ENCODE peak calls at places on chromosomes 7 and 10, in ten cellular contexts. C is WERI-Rb-1, R is tibial nerve, E is transverse colon, D is nephron progenitor cell, N is coronary artery, W is AG09319, Z is brain microvascular endothelial cell, X is ovary, Q is spleen. B is an unnamed sample.
A peak's percentile ranks its signal among the peaks of the same experiment; 100 is the strongest.

GRCh38 chr10:36362257-36362656 is 720.2 kb upstream of the FZD8 start:
- DNase-seq in C (peak; percentile 24), R (no peak), E (no peak), D (no peak), N (no peak), W (no peak), Z (no peak), X (no peak), Q (no peak), B (no peak)

GRCh38 chr10:6365384-6365783 is 162.7 kb downstream of the PFKFB3 start:
- DNase-seq in C (no peak), R (no peak), E (no peak), D (no peak), N (no peak), W (no peak), Z (no peak), X (no peak), Q (no peak), B (no peak)

GRCh38 chr7:151756076-151756731 is 120.7 kb downstream of the PRKAG2 start:
- DNase-seq in C (no peak), R (no peak), E (peak; percentile 20), D (no peak), N (no peak), W (no peak), Z (peak; percentile 58), X (peak; percentile 40), Q (no peak), B (no peak)

GRCh38 chr7:149071641-149072437 is 18.7 kb downstream of the ZNF786 start:
- DNase-seq in C (peak; percentile 29), R (no peak), E (no peak), D (peak; percentile 62), N (no peak), W (no peak), Z (no peak), X (no peak), Q (peak; percentile 86), B (no peak)

GRCh38 chr7:100887955-100888481 is 1.5 kb downstream of the UFSP1 start:
- DNase-seq in C (no peak), R (no peak), E (no peak), D (no peak), N (no peak), W (no peak), Z (no peak), X (no peak), Q (peak; percentile 79), B (no peak)

GRCh38 chr7:88758355-88759215 is 915 bp upstream of the ZNF804B start:
- DNase-seq in C (peak; percentile 57), R (no peak), E (no peak), D (peak; percentile 44), N (no peak), W (no peak), Z (no peak), X (peak; percentile 29), Q (no peak), B (no peak)

GRCh38 chr10:97025613-97026242 is 160.0 kb downstream of the SLIT1 start:
- DNase-seq in C (peak; percentile 56), R (no peak), E (peak; percentile 69), D (peak; percentile 51), N (no peak), W (no peak), Z (peak; percentile 29), X (no peak), Q (no peak), B (no peak)

GRCh38 chr7:68321076-68321639 is 1277.1 kb upstream of the AUTS2 start:
- DNase-seq in C (peak; percentile 79), R (peak; percentile 22), E (no peak), D (no peak), N (no peak), W (no peak), Z (no peak), X (peak; percentile 24), Q (no peak), B (no peak)

GRCh38 chr7:105885386-105886111 is 9.2 kb upstream of the ATXN7L1 start:
- DNase-seq in C (no peak), R (no peak), E (peak; percentile 14), D (no peak), N (no peak), W (no peak), Z (no peak), X (no peak), Q (peak; percentile 32), B (no peak)

GRCh38 chr7:108234281-108234680 is 104.1 kb upstream of the LAMB4 start:
- DNase-seq in C (no peak), R (no peak), E (no peak), D (no peak), N (no peak), W (no peak), Z (no peak), X (no peak), Q (no peak), B (no peak)

GRCh38 chr10:32095116-32095733 is 39.0 kb upstream of the KIF5B start:
- DNase-seq in C (no peak), R (no peak), E (no peak), D (no peak), N (no peak), W (peak; percentile 12), Z (no peak), X (no peak), Q (no peak), B (no peak)

GRCh38 chr7:69907720-69908119 is 309.4 kb downstream of the AUTS2 start:
- DNase-seq in C (no peak), R (no peak), E (no peak), D (no peak), N (no peak), W (no peak), Z (no peak), X (no peak), Q (no peak), B (no peak)

GRCh38 chr7:95772298-95772770 is at the start of gene DYNC1I1:
- DNase-seq in C (peak; percentile 92), R (peak; percentile 30), E (peak; percentile 62), D (peak; percentile 85), N (no peak), W (peak; percentile 23), Z (peak; percentile 49), X (peak; percentile 80), Q (peak; percentile 85), B (no peak)
- TF ChIP-seq CTCF in C (peak; percentile 16), R (no peak), E (no peak), D (no peak), N (no peak), W (no peak), Z (no peak), X (no peak), Q (no peak), B (no peak)

GRCh38 chr10:983401-983800 is 4.8 kb upstream of the GTPBP4 start:
- DNase-seq in C (no peak), R (no peak), E (no peak), D (no peak), N (no peak), W (no peak), Z (no peak), X (no peak), Q (no peak), B (no peak)
- TF ChIP-seq CTCF in C (no peak), R (no peak), E (no peak), D (no peak), N (no peak), W (no peak), Z (no peak), X (no peak), Q (no peak), B (no peak)

GRCh38 chr7:31113660-31114059 is 61.6 kb downstream of the ADCYAP1R1 start:
- DNase-seq in C (no peak), R (no peak), E (no peak), D (no peak), N (no peak), W (no peak), Z (no peak), X (no peak), Q (no peak), B (no peak)

GRCh38 chr7:31110331-31111108 is 58.4 kb downstream of the ADCYAP1R1 start:
- DNase-seq in C (no peak), R (no peak), E (no peak), D (no peak), N (peak; percentile 52), W (no peak), Z (no peak), X (no peak), Q (no peak), B (no peak)

GRCh38 chr7:31111109-31111451 is 59.0 kb downstream of the ADCYAP1R1 start:
- DNase-seq in C (no peak), R (no peak), E (no peak), D (no peak), N (no peak), W (no peak), Z (no peak), X (no peak), Q (no peak), B (no peak)

GRCh38 chr7:31116615-31117014 is 64.5 kb downstream of the ADCYAP1R1 start:
- DNase-seq in C (no peak), R (no peak), E (no peak), D (no peak), N (no peak), W (no peak), Z (no peak), X (no peak), Q (no peak), B (no peak)

DNA sequence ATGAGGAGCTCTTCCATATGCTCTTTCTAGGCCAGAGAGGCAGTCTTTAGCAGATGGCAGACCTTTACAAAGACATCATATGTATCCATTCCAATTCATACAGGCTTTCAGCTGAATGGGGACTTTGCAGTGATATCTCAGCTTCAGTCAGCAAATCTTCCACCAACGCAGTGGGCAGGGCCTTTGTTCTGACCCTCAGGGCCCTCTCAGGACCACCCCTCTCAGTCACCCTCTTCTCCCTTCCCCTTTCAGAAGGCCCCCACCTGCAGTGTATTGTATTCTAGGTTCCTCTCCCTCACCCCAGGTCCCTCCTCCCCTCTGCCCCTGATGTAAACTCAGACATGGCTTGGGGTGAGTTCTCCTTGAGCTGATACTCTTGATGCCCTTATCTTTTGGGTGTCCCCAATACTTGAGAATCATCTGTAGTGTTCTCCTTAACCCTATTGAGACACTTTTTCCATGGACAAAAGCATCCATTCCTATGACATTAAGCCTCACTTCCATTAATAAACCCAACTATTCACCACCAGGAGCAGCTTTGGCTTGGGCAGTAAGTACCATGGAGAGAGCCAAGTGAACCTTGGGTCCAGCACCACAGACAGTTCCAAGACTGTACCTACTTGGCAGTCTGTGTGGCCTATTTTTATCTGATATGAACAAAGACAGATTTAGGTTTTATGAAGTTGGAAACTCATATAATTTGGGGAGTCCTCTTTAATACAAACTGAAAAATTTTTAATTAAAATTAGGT is 62.7 kb downstream of the ADCYAP1R1 start:
- DNase-seq in C (no peak), R (no peak), E (no peak), D (peak; percentile 63), N (no peak), W (no peak), Z (peak; percentile 54), X (no peak), Q (no peak), B (no peak)
- TF ChIP-seq CTCF in C (no peak), R (no peak), E (no peak), D (no peak), N (no peak), W (no peak), Z (no peak), X (no peak), Q (no peak), B (no peak)

DNA sequence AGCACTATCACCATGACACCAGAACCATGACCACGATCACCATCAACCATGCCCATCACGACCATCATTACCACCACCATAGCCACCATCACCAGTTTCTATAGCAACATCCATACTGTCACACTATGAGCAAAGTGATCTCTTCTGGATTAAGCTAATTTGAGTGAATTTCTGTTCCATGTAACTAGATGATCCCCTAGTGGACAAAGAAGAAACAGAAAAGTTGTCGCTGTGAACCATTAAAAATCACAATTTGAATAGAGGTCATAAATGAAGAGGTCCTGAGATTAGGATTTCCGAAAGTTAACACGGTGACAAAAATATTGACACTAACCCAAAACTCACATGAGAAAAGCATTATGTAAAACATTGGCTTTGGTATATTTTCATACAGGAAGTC is 77.6 kb downstream of the CLRN3 start:
- DNase-seq in C (no peak), R (no peak), E (no peak), D (no peak), N (no peak), W (no peak), Z (no peak), X (no peak), Q (no peak), B (no peak)
- TF ChIP-seq CTCF in C (peak; percentile 8), R (no peak), E (no peak), D (peak; percentile 27), N (no peak), W (no peak), Z (no peak), X (peak; percentile 16), Q (no peak), B (no peak)